ENCODE peak calls at places on chromosomes 5 and 9, in eight cellular contexts. U is NCI-H1092 treated with DMSO at 0.1 percent for 48 hours; G is ELR; Y is natural killer cell; S is SW 1271; M is effector memory CD8-positive, alpha-beta T cell; R is glutamatergic neuron; W is stomach. F is an unnamed sample.

GRCh38 chr9:133910855-133911514 is 81.1 kb downstream of the VAV2 start:
- DNase-seq in W (peak), M (no peak), Y (no peak), S (no peak), G (no peak), U (no peak), R (no peak), F (no peak)

GRCh38 chr5:95191330-95191729 is 93.6 kb downstream of the MCTP1 start:
- DNase-seq in S (no peak), G (peak), Y (no peak), W (no peak), U (no peak), M (no peak), R (no peak), F (no peak)

GRCh38 chr5:74392698-74393431 is 247.7 kb downstream of the ENC1 start:
- DNase-seq in M (no peak), G (peak), Y (no peak), W (no peak), U (no peak), S (peak), R (no peak), F (no peak)

GRCh38 chr9:137167752-137168574 is 1.9 kb downstream of the LRRC26 start:
- DNase-seq in W (peak), M (no peak), R (peak), G (no peak), Y (no peak), U (no peak), S (peak), F (no peak)

GRCh38 chr9:135468866-135469521 is 10.6 kb upstream of the PPP1R26 start:
- DNase-seq in M (no peak), S (peak), Y (no peak), G (peak), R (no peak), U (no peak), W (no peak), F (no peak)

GRCh38 chr5:68730220-68731010 is 363.4 kb upstream of the SLC30A5 start:
- DNase-seq in M (no peak), R (peak), W (no peak), Y (no peak), U (peak), G (peak), S (no peak), F (no peak)

GRCh38 chr5:82991678-82992323 is 85.4 kb downstream of the TMEM167A start:
- DNase-seq in R (no peak), S (no peak), Y (no peak), G (peak), W (no peak), U (no peak), M (no peak), F (no peak)

GRCh38 chr9:21964925-21965385 is 29.2 kb downstream of the CDKN2A start:
- DNase-seq in Y (peak), U (no peak), G (peak), R (no peak), W (peak), S (no peak), M (peak), F (no peak)

GRCh38 chr5:1270426-1270825 is 24.4 kb downstream of the TERT start:
- DNase-seq in M (no peak), S (no peak), R (no peak), G (no peak), U (no peak), Y (no peak), W (no peak), F (no peak)

GRCh38 chr5:28714887-28715286 is 1676.5 kb upstream of the CDH9 start:
- DNase-seq in W (no peak), Y (no peak), M (no peak), R (no peak), U (no peak), G (no peak), S (no peak), F (no peak)

GRCh38 chr5:139183502-139183901 is 14.7 kb downstream of the SIL1 start:
- DNase-seq in S (no peak), U (no peak), Y (no peak), G (no peak), W (no peak), M (no peak), R (no peak), F (no peak)

GRCh38 chr5:96157077-96157780 is 195.6 kb upstream of the ELL2 start:
- DNase-seq in M (no peak), S (no peak), G (no peak), U (no peak), W (no peak), R (no peak), Y (no peak), F (no peak)

GRCh38 chr9:121769939-121770338 is 118.5 kb downstream of the DAB2IP start:
- DNase-seq in W (no peak), R (peak), Y (no peak), U (no peak), M (no peak), G (no peak), S (no peak), F (no peak)

GRCh38 chr5:137361275-137361674 is 137.9 kb downstream of the SPOCK1 start:
- DNase-seq in G (peak), Y (no peak), S (no peak), M (no peak), U (no peak), R (no peak), W (no peak), F (no peak)

GRCh38 chr5:151037561-151038291 is 17.3 kb downstream of the GPX3 start:
- DNase-seq in W (no peak), G (peak), U (no peak), R (no peak), S (no peak), Y (no peak), M (no peak), F (no peak)

GRCh38 chr5:13503017-13503416 is 441.5 kb downstream of the DNAH5 start:
- DNase-seq in G (no peak), U (no peak), R (no peak), Y (no peak), M (no peak), S (no peak), W (no peak), F (no peak)

GRCh38 chr9:31140316-31140715 is 1244.1 kb upstream of the ACO1 start:
- DNase-seq in U (peak), M (no peak), G (peak), W (no peak), R (no peak), Y (no peak), S (peak), F (no peak)

GRCh38 chr5:6567835-6568234 is 65.0 kb downstream of the NSUN2 start:
- DNase-seq in U (no peak), R (no peak), W (no peak), M (no peak), S (no peak), Y (no peak), G (no peak), F (peak)

GRCh38 chr9:5443845-5444244 is 6.1 kb upstream of the PLGRKT start:
- DNase-seq in M (no peak), U (no peak), G (no peak), R (no peak), Y (no peak), S (no peak), W (no peak), F (no peak)

GRCh38 chr5:139415869-139416268 is 12.0 kb upstream of the SPATA24 start:
- DNase-seq in S (no peak), R (no peak), G (no peak), M (no peak), U (no peak), Y (no peak), W (no peak), F (no peak)

GRCh38 chr5:175561085-175561484 is 82.7 kb downstream of the SFXN1 start:
- DNase-seq in Y (no peak), R (no peak), U (no peak), M (no peak), S (no peak), G (no peak), W (no peak), F (no peak)

GRCh38 chr9:82275531-82275930 is 287.0 kb downstream of the SPATA31D1 start:
- DNase-seq in G (no peak), U (no peak), S (no peak), W (no peak), M (no peak), R (no peak), Y (no peak), F (no peak)

GRCh38 chr5:20368581-20368980 is 380.6 kb upstream of the CDH18 start:
- DNase-seq in W (no peak), S (no peak), U (peak), G (no peak), R (no peak), M (no peak), Y (no peak), F (no peak)

GRCh38 chr5:135393691-135394090 is 5.3 kb downstream of the MACROH2A1 start:
- DNase-seq in Y (no peak), U (no peak), W (no peak), R (no peak), M (no peak), G (peak), S (no peak), F (no peak)

GRCh38 chr5:64947031-64947430 is 178.3 kb downstream of the CWC27 start:
- DNase-seq in G (no peak), U (peak), M (no peak), S (no peak), W (no peak), Y (no peak), R (no peak), F (no peak)

GRCh38 chr5:43066799-43067741 is 27.0 kb upstream of the ANXA2R start:
- DNase-seq in S (peak), G (peak), U (peak), W (peak), M (peak), Y (peak), R (peak), F (peak)

GRCh38 chr9:91810286-91810905 is 139.6 kb downstream of the ROR2 start:
- DNase-seq in S (no peak), R (no peak), Y (no peak), M (no peak), U (no peak), G (no peak), W (no peak), F (no peak)

F was measured in type B pancreatic cell.